ENCODE peak calls at places on chromosome 22, in five cellular contexts. M is NCI-H510A, X is Caki2, O is neuronal stem cell, B is HTR-8/SVneo. E is an unnamed sample.

GRCh38 chr22:22431271-22432220 is 77.0 kb downstream of the ZNF280B start:
- DNase-seq in B (peak), M (no peak), X (peak), O (peak), E (peak)

GRCh38 chr22:38413085-38414008 is 41.7 kb downstream of the KCNJ4 start:
- DNase-seq in M (peak), O (no peak), B (no peak), X (no peak), E (no peak)

GRCh38 chr22:35476341-35476740 is 64.3 kb upstream of the RASD2 start:
- DNase-seq in O (no peak), B (peak), X (peak), M (no peak), E (peak)

GRCh38 chr22:23286296-23286695 is 106.0 kb downstream of the BCR start:
- DNase-seq in M (no peak), B (no peak), O (no peak), X (no peak), E (no peak)

GRCh38 chr22:49299821-49300231 is 527.8 kb downstream of the BRD1 start:
- DNase-seq in O (no peak), X (no peak), M (no peak), B (no peak), E (no peak)

GRCh38 chr22:22555596-22555995 is 3.5 kb downstream of the PRAME start:
- DNase-seq in X (no peak), B (no peak), M (no peak), O (no peak), E (no peak)

GRCh38 chr22:20390394-20390907 is 3.5 kb upstream of the ZNF74 start:
- DNase-seq in X (no peak), O (no peak), M (no peak), B (no peak), E (no peak)

GRCh38 chr22:48398181-48398905 is 1429.3 kb downstream of the BRD1 start:
- DNase-seq in X (no peak), B (no peak), O (no peak), M (no peak), E (no peak)

GRCh38 chr22:40709752-40710413 is 30.6 kb downstream of the MCHR1 start:
- DNase-seq in O (no peak), M (no peak), X (no peak), B (no peak), E (no peak)

GRCh38 chr22:49951986-49952896 is 8.3 kb upstream of the PIM3 start:
- DNase-seq in M (no peak), B (peak), X (peak), O (no peak), E (peak)

GRCh38 chr22:50485221-50486131 is 1.2 kb upstream of the MIOX start:
- DNase-seq in O (no peak), M (no peak), X (peak), B (no peak), E (no peak)

GRCh38 chr22:45007946-45008852 is 1.6 kb downstream of the PHF21B start:
- DNase-seq in B (no peak), X (no peak), O (peak), M (no peak), E (peak)

GRCh38 chr22:19871845-19872778 is 17.4 kb upstream of the GNB1L start:
- DNase-seq in M (no peak), X (no peak), O (no peak), B (no peak), E (no peak)

GRCh38 chr22:20142711-20143621 is 7.9 kb downstream of the CCDC188 start:
- DNase-seq in B (no peak), O (no peak), X (no peak), M (no peak), E (no peak)

GRCh38 chr22:40123387-40123786 is 54.3 kb upstream of the TNRC6B start:
- DNase-seq in X (no peak), B (no peak), O (no peak), M (no peak), E (no peak)

GRCh38 chr22:43006753-43007152 is 8.2 kb downstream of the PACSIN2 start:
- DNase-seq in X (no peak), O (no peak), B (no peak), M (no peak), E (no peak)

GRCh38 chr22:49951001-49951677 is 9.4 kb upstream of the PIM3 start:
- DNase-seq in X (peak), M (peak), B (no peak), O (no peak), E (no peak)

GRCh38 chr22:37358917-37359316 is 68.4 kb downstream of the ELFN2 start:
- DNase-seq in X (no peak), M (no peak), O (no peak), B (no peak), E (peak)

GRCh38 chr22:44214764-44215163 is 34.0 kb downstream of the PARVG start:
- DNase-seq in X (no peak), O (no peak), B (no peak), M (no peak), E (no peak)

GRCh38 chr22:17970205-17970708 is 54.1 kb downstream of the MICAL3 start:
- DNase-seq in X (no peak), B (peak), M (no peak), O (no peak), E (peak)

GRCh38 chr22:27790396-27791216 is 10.9 kb downstream of the MN1 start:
- DNase-seq in X (no peak), M (no peak), O (no peak), B (no peak), E (no peak)

GRCh38 chr22:25545117-25545516 is 19.4 kb upstream of the GRK3 start:
- DNase-seq in X (no peak), M (no peak), O (no peak), B (no peak), E (no peak)

GRCh38 chr22:33188316-33188715 is 130.1 kb upstream of the SYN3 start:
- DNase-seq in O (no peak), X (no peak), M (no peak), B (no peak), E (no peak)

GRCh38 chr22:23862103-23862502 is 4.4 kb downstream of the SLC2A11 start:
- DNase-seq in M (no peak), B (peak), X (peak), O (no peak), E (peak)

GRCh38 chr22:46758867-46759290 is 3.6 kb upstream of the TBC1D22A start:
- DNase-seq in B (peak), M (no peak), X (peak), O (peak), E (peak)

GRCh38 chr22:32916025-32916424 is 114.5 kb downstream of the TIMP3 start:
- DNase-seq in B (no peak), X (no peak), M (no peak), O (no peak), E (no peak)

GRCh38 chr22:25564979-25565677 is 653 bp downstream of the GRK3 start:
- DNase-seq in O (no peak), M (no peak), B (no peak), X (peak), E (peak)

GRCh38 chr22:33917744-33918406 is 2.4 kb downstream of the LARGE1 start:
- DNase-seq in O (no peak), B (no peak), M (no peak), X (peak), E (no peak)

GRCh38 chr22:49011379-49011768 is 816.3 kb downstream of the BRD1 start:
- DNase-seq in B (no peak), M (no peak), O (no peak), X (no peak), E (no peak)

GRCh38 chr22:49502126-49502826 is 325.4 kb downstream of the BRD1 start:
- DNase-seq in M (no peak), B (peak), O (no peak), X (peak), E (no peak)

GRCh38 chr22:42078469-42079318 is 806 bp upstream of the SMDT1 start:
- DNase-seq in M (no peak), X (no peak), B (no peak), O (no peak), E (no peak)

GRCh38 chr22:49025791-49026475 is 801.7 kb downstream of the BRD1 start:
- DNase-seq in X (no peak), B (no peak), M (no peak), O (no peak), E (no peak)

GRCh38 chr22:32413715-32414114 is 1.7 kb upstream of the RTCB start:
- DNase-seq in B (no peak), M (no peak), O (no peak), X (peak), E (peak)

GRCh38 chr22:50602338-50602700 is 1.7 kb downstream of the MAPK8IP2 start:
- DNase-seq in M (no peak), B (no peak), O (no peak), X (no peak), E (no peak)

GRCh38 chr22:40965936-40966557 is 14.9 kb downstream of the RBX1 start:
- DNase-seq in X (no peak), O (no peak), B (no peak), M (no peak), E (no peak)

GRCh38 chr22:42111798-42112197 is 18.8 kb downstream of the CYP2D6 start:
- DNase-seq in B (no peak), M (no peak), O (no peak), X (no peak), E (peak)

GRCh38 chr22:43345761-43346261 is 2.6 kb upstream of the SCUBE1 start:
- DNase-seq in B (no peak), M (no peak), X (no peak), O (no peak), E (peak)

GRCh38 chr22:23370251-23370650 is 189.9 kb downstream of the BCR start:
- DNase-seq in M (no peak), X (no peak), B (no peak), O (no peak), E (no peak)

E was measured in ELR.